ENCODE peak calls at places on chromosomes 2 and 18, in five cellular contexts. R is WTC11, Y is BJ, G is B cell, O is tibial artery. A is an unnamed sample.

GRCh38 chr2:221779614-221780067 is 207.5 kb upstream of the EPHA4 start:
- DNase-seq in R (no peak), Y (peak; percentile 15), G (no peak), O (peak; percentile 29), A (no peak)

GRCh38 chr2:27208486-27209050 is 3.3 kb upstream of the ATRAID start:
- DNase-seq in R (no peak), Y (no peak), G (no peak), O (no peak), A (no peak)

GRCh38 chr2:182101263-182101662 is 115.6 kb downstream of the PPP1R1C start:
- DNase-seq in R (no peak), Y (no peak), G (no peak), O (no peak), A (no peak)

GRCh38 chr18:61333746-61334490 is 688 bp downstream of the CDH20 start:
- DNase-seq in R (peak; percentile 51), Y (no peak), G (no peak), O (no peak), A (no peak)

GRCh38 chr2:195710407-195710806 is 53.4 kb downstream of the SLC39A10 start:
- DNase-seq in R (no peak), Y (peak; percentile 22), G (no peak), O (no peak), A (no peak)

GRCh38 chr2:73172963-73173362 is 29.4 kb upstream of the NOTO start:
- DNase-seq in R (no peak), Y (no peak), G (no peak), O (no peak), A (peak; percentile 71)

GRCh38 chr2:64007924-64008323 is 11.3 kb downstream of the VPS54 start:
- DNase-seq in R (no peak), Y (no peak), G (no peak), O (no peak), A (no peak)

GRCh38 chr2:32119161-32119560 is 46.5 kb upstream of the SLC30A6 start:
- DNase-seq in R (no peak), Y (no peak), G (no peak), O (no peak), A (no peak)

GRCh38 chr2:200618051-200618419 is 32.2 kb downstream of the AOX1 start:
- DNase-seq in R (no peak), Y (no peak), G (no peak), O (no peak), A (no peak)

GRCh38 chr2:8053241-8053640 is 628.6 kb upstream of the ID2 start:
- DNase-seq in R (no peak), Y (peak; percentile 4), G (no peak), O (no peak), A (no peak)

GRCh38 chr2:181554511-181554910 is 97.3 kb downstream of the ITGA4 start:
- DNase-seq in R (no peak), Y (no peak), G (no peak), O (no peak), A (no peak)

GRCh38 chr2:15615310-15615920 is 23.7 kb downstream of the DDX1 start:
- DNase-seq in R (no peak), Y (no peak), G (no peak), O (no peak), A (no peak)

GRCh38 chr2:88857274-88857741 is 165.8 kb downstream of the RPIA start:
- DNase-seq in R (no peak), Y (no peak), G (peak; percentile 44), O (no peak), A (no peak)

GRCh38 chr18:49460958-49461601 is 635 bp upstream of the DYM start:
- DNase-seq in R (no peak), Y (no peak), G (no peak), O (no peak), A (no peak)

GRCh38 chr2:18149660-18150246 is 271.3 kb downstream of the KCNS3 start:
- DNase-seq in R (no peak), Y (no peak), G (no peak), O (no peak), A (peak; percentile 43)

GRCh38 chr2:221189431-221189830 is 382.7 kb downstream of the EPHA4 start:
- DNase-seq in R (peak; percentile 27), Y (no peak), G (no peak), O (no peak), A (no peak)

GRCh38 chr18:74512321-74513053 is 16.3 kb downstream of the CNDP2 start:
- DNase-seq in R (no peak), Y (no peak), G (no peak), O (no peak), A (no peak)

GRCh38 chr18:74514860-74515495 is 18.8 kb downstream of the CNDP2 start:
- DNase-seq in R (no peak), Y (no peak), G (no peak), O (no peak), A (no peak)

GRCh38 chr18:74511823-74512222 is 15.7 kb downstream of the CNDP2 start:
- DNase-seq in R (no peak), Y (no peak), G (no peak), O (no peak), A (no peak)

GRCh38 chr18:74513883-74514205 is 17.7 kb downstream of the CNDP2 start:
- DNase-seq in R (no peak), Y (no peak), G (no peak), O (no peak), A (no peak)

DNA sequence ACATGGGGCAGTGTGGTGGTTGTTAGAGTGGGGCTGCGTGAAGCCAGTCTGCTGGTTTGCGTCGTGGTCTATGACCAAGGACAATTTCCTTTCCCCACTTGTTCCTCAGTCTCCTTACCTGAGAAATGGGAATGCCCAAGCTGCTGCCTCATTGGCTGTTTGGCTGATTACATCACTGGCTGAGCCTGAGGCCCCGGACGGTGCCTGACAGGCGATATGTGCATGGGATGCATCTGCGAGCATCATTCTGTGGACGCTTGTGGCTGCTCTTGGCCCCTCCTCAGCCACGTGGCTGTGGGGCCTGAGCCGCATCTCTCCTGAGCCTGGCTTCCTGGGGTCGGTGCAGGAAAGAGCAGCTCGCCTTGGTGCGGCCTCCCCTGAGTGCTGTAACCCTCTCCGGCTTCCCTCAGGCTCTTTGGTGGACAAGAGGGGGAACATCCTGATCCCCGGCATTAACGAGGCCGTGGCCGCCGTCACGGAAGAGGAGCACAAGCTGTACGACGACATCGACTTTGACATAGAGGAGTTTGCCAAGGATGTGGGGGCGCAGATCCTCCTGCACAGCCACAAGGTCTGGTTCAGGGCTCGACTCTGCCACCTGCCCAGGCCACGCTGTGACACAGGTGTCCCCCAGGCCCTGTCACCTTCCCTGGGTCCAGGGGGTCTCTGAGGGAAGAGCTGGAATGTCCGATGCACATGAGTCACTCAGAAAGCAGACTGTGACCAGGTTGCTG is 17.2 kb downstream of the CNDP2 start:
- DNase-seq in R (no peak), Y (no peak), G (no peak), O (no peak), A (no peak)
- TF ChIP-seq CTCF in R (no peak), Y (no peak), G (no peak), O (no peak), A (no peak)

DNA sequence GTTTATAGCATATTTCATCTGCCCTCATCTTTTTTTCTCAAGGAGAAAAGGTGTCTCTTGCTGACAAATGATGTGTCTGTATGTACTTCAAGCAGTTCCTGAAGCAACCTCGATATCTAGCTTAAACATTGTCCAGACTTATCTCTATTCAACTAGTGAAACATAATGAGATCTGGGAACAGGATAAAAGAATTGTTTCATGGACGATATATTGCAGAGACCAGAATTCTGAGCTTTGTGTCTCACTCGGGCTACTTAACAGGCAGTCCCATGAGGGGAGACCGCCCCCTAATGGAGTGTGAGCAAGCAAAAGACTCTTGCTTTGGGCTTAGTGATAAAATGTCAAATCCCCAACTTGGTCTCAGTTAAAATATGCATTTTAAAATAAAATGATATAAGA is 929.2 kb upstream of the SOX11 start:
- DNase-seq in R (no peak), Y (no peak), G (no peak), O (no peak), A (no peak)
- TF ChIP-seq CTCF in R (no peak), Y (no peak), G (no peak), O (no peak), A (no peak)

DNA sequence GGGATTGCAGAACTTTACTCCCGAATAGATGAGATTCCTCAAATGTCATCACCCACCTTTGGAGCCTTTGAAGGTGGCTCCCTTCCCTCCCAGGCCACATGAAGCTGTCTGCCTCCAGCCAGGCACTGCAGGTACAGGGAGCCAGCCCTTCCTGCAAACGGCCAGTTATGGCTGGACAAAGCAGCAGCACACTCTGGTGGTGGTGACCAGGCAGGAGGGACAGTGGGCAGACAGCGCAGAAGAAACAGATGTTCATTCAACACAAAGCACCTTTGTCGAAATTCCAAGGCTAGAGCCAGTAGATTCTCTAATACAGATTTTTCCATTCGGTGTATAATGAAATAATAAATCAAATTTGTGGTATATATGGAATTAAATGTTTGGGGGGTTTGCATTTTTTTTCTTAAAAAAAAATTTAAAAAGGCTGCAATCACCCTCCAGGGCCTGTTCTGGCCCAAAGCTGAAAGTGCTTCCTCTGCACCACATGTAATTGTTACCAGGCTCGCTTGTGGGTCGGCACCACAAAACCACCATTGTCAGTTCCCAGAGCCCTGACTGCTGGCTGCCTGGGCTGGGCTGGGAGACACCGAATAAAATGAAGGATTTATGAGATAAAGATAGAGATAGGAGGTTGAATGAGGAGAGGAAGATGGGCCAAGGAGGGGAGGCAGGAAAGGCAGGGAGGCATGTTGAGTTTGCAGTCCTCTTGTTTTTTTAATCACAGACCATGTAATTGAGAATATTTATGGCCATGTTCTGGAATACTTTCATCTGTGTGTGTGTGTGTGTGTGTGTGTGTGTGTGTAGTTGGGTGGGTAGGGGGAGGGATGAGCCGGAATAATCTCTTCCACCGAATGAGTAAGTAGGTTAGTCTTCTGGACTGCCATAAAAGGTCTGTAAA is 14.5 kb downstream of the NRP2 start:
- DNase-seq in R (no peak), Y (no peak), G (no peak), O (no peak), A (no peak)
- TF ChIP-seq CTCF in R (no peak), Y (peak; percentile 33), G (no peak), O (no peak), A (peak; percentile 5)

GRCh38 chr2:161239416-161240109 is 68.7 kb upstream of the PSMD14 start:
- DNase-seq in R (peak; percentile 58), Y (no peak), G (no peak), O (no peak), A (no peak)

GRCh38 chr2:161238264-161238558 is 70.0 kb upstream of the PSMD14 start:
- DNase-seq in R (no peak), Y (no peak), G (no peak), O (no peak), A (no peak)

GRCh38 chr2:161237397-161238263 is 70.6 kb upstream of the PSMD14 start:
- DNase-seq in R (peak; percentile 57), Y (peak; percentile 8), G (peak; percentile 40), O (peak; percentile 34), A (peak; percentile 52)

GRCh38 chr2:161241894-161242293 is 66.3 kb upstream of the PSMD14 start:
- DNase-seq in R (no peak), Y (no peak), G (no peak), O (no peak), A (no peak)

DNA sequence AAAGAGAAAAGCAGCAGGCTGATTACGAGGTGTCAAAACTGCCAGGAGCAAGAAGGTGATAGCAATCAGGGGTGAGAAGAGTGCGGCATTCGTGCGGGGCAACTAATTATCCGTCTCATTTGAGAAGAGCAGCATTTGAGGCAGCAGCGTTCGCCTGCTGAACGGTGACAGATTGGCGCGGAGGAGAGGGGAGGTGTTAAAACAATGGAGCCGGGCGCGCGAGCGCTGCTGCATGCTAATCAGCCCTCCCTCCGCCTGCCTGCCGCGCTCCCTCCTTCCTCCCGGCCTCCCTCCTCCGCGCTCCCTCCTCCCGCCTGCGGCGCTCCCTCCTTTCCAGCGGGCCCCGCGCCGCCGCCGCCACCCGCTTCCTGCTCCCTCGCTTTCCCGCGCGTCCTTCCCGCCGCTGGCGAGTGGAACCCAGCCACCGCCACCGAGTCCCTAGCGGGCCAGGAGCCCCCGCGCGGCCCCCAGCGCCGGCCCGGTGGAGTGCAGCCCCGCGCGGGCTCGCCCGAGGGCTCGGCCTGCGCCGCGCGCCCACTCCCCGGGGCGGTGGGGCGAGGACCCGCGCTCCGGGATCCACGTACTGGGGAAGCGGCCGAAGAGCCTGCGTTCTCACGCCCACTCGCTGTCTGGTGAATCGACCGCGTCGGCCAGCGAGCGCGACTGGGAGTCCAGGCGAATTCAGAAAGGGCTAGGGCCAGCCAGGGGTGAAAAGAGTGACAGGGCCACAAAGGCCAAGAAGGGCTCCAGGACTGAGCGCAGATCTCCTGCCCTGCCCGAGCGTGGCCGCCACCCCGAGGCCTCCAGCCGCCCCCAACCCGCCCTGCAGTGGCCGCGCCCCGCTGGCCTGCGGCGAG is 69.4 kb upstream of the PSMD14 start:
- DNase-seq in R (peak; percentile 90), Y (no peak), G (peak; percentile 44), O (peak; percentile 59), A (peak; percentile 67)
- TF ChIP-seq CTCF in R (no peak), Y (no peak), G (no peak), O (no peak), A (no peak)